ENCODE peak calls at places on chromosomes 16 and 17, in eight cellular contexts. One of them, this sample, is unnamed.
A peak's percentile ranks its signal among the peaks of the same experiment; 100 is the strongest.

GRCh38 chr16:55077231-55077630 is 146.6 kb downstream of the IRX5 start:
- DNase-seq in fibroblast of mammary gland: no peak
- DNase-seq in GM13977: no peak
- DNase-seq in breast epithelium: no peak
- DNase-seq in cardiac muscle cell: no peak
- DNase-seq in activated CD4-positive, alpha-beta T cell treated with anti-CD3 and anti-CD28 coated beads, Interleukin-2, amount 50 U/mL, for 48 hours: no peak
- DNase-seq in posterior vena cava: no peak
- DNase-seq in HS-5: no peak
- DNase-seq in this sample: no peak

GRCh38 chr17:7383742-7384488 is 3.0 kb downstream of the TNK1 start:
- DNase-seq in posterior vena cava: no peak
- DNase-seq in breast epithelium: no peak
- DNase-seq in activated CD4-positive, alpha-beta T cell treated with anti-CD3 and anti-CD28 coated beads, Interleukin-2, amount 50 U/mL, for 48 hours: peak; percentile 78
- DNase-seq in fibroblast of mammary gland: no peak
- DNase-seq in cardiac muscle cell: peak; percentile 38
- DNase-seq in HS-5: no peak
- DNase-seq in GM13977: peak; percentile 94
- DNase-seq in this sample: peak; percentile 93

GRCh38 chr16:1979271-1980025 is 1.8 kb downstream of the NOXO1 start:
- DNase-seq in posterior vena cava: no peak
- DNase-seq in breast epithelium: no peak
- DNase-seq in GM13977: no peak
- DNase-seq in HS-5: no peak
- DNase-seq in activated CD4-positive, alpha-beta T cell treated with anti-CD3 and anti-CD28 coated beads, Interleukin-2, amount 50 U/mL, for 48 hours: peak; percentile 43
- DNase-seq in fibroblast of mammary gland: peak; percentile 15
- DNase-seq in cardiac muscle cell: peak; percentile 37
- DNase-seq in this sample: no peak

GRCh38 chr17:78256705-78257559 is 25.5 kb downstream of the TMEM235 start:
- DNase-seq in posterior vena cava: no peak
- DNase-seq in fibroblast of mammary gland: no peak
- DNase-seq in cardiac muscle cell: peak; percentile 71
- DNase-seq in GM13977: no peak
- DNase-seq in breast epithelium: no peak
- DNase-seq in HS-5: no peak
- DNase-seq in activated CD4-positive, alpha-beta T cell treated with anti-CD3 and anti-CD28 coated beads, Interleukin-2, amount 50 U/mL, for 48 hours: no peak
- DNase-seq in this sample: no peak

GRCh38 chr17:31320791-31321190 is 631 bp downstream of the EVI2A start:
- DNase-seq in breast epithelium: no peak
- DNase-seq in posterior vena cava: no peak
- DNase-seq in HS-5: no peak
- DNase-seq in GM13977: no peak
- DNase-seq in cardiac muscle cell: peak; percentile 57
- DNase-seq in fibroblast of mammary gland: peak; percentile 58
- DNase-seq in activated CD4-positive, alpha-beta T cell treated with anti-CD3 and anti-CD28 coated beads, Interleukin-2, amount 50 U/mL, for 48 hours: no peak
- DNase-seq in this sample: no peak

GRCh38 chr17:17506893-17507464 is 10.8 kb upstream of the RASD1 start:
- DNase-seq in posterior vena cava: peak; percentile 85
- DNase-seq in activated CD4-positive, alpha-beta T cell treated with anti-CD3 and anti-CD28 coated beads, Interleukin-2, amount 50 U/mL, for 48 hours: no peak
- DNase-seq in fibroblast of mammary gland: no peak
- DNase-seq in HS-5: no peak
- DNase-seq in GM13977: no peak
- DNase-seq in cardiac muscle cell: no peak
- DNase-seq in breast epithelium: no peak
- DNase-seq in this sample: no peak

GRCh38 chr17:1000597-1001490 is 3.9 kb downstream of the TIMM22 start:
- DNase-seq in fibroblast of mammary gland: peak; percentile 61
- DNase-seq in posterior vena cava: no peak
- DNase-seq in GM13977: no peak
- DNase-seq in activated CD4-positive, alpha-beta T cell treated with anti-CD3 and anti-CD28 coated beads, Interleukin-2, amount 50 U/mL, for 48 hours: no peak
- DNase-seq in HS-5: no peak
- DNase-seq in cardiac muscle cell: peak; percentile 82
- DNase-seq in breast epithelium: peak; percentile 47
- DNase-seq in this sample: no peak

GRCh38 chr17:20989991-20990855 is 52.6 kb downstream of the USP22 start:
- DNase-seq in cardiac muscle cell: no peak
- DNase-seq in HS-5: no peak
- DNase-seq in fibroblast of mammary gland: no peak
- DNase-seq in posterior vena cava: no peak
- DNase-seq in breast epithelium: peak; percentile 17
- DNase-seq in activated CD4-positive, alpha-beta T cell treated with anti-CD3 and anti-CD28 coated beads, Interleukin-2, amount 50 U/mL, for 48 hours: no peak
- DNase-seq in GM13977: no peak
- DNase-seq in this sample: no peak

GRCh38 chr17:2745317-2746037 is 4.0 kb downstream of the CCDC92B start:
- DNase-seq in breast epithelium: no peak
- DNase-seq in HS-5: no peak
- DNase-seq in GM13977: no peak
- DNase-seq in activated CD4-positive, alpha-beta T cell treated with anti-CD3 and anti-CD28 coated beads, Interleukin-2, amount 50 U/mL, for 48 hours: no peak
- DNase-seq in posterior vena cava: no peak
- DNase-seq in cardiac muscle cell: no peak
- DNase-seq in fibroblast of mammary gland: no peak
- DNase-seq in this sample: no peak

GRCh38 chr17:3583456-3583855 is 25.8 kb downstream of the TRPV1 start:
- DNase-seq in fibroblast of mammary gland: no peak
- DNase-seq in activated CD4-positive, alpha-beta T cell treated with anti-CD3 and anti-CD28 coated beads, Interleukin-2, amount 50 U/mL, for 48 hours: no peak
- DNase-seq in GM13977: no peak
- DNase-seq in posterior vena cava: no peak
- DNase-seq in HS-5: no peak
- DNase-seq in breast epithelium: no peak
- DNase-seq in cardiac muscle cell: no peak
- DNase-seq in this sample: no peak

GRCh38 chr16:84190731-84191388 is at the start of gene ADAD2:
- DNase-seq in fibroblast of mammary gland: no peak
- DNase-seq in posterior vena cava: no peak
- DNase-seq in cardiac muscle cell: no peak
- DNase-seq in breast epithelium: no peak
- DNase-seq in GM13977: no peak
- DNase-seq in activated CD4-positive, alpha-beta T cell treated with anti-CD3 and anti-CD28 coated beads, Interleukin-2, amount 50 U/mL, for 48 hours: no peak
- DNase-seq in HS-5: no peak
- DNase-seq in this sample: no peak

GRCh38 chr17:64130559-64131001 is 636 bp upstream of the ERN1 start:
- DNase-seq in HS-5: peak; percentile 80
- DNase-seq in breast epithelium: no peak
- DNase-seq in cardiac muscle cell: peak; percentile 81
- DNase-seq in activated CD4-positive, alpha-beta T cell treated with anti-CD3 and anti-CD28 coated beads, Interleukin-2, amount 50 U/mL, for 48 hours: peak; percentile 68
- DNase-seq in fibroblast of mammary gland: peak; percentile 69
- DNase-seq in GM13977: peak; percentile 53
- DNase-seq in posterior vena cava: peak; percentile 83
- DNase-seq in this sample: peak; percentile 49

GRCh38 chr17:41959336-41960095 is 7.1 kb upstream of the CNP start:
- DNase-seq in fibroblast of mammary gland: peak; percentile 69
- DNase-seq in HS-5: no peak
- DNase-seq in breast epithelium: no peak
- DNase-seq in activated CD4-positive, alpha-beta T cell treated with anti-CD3 and anti-CD28 coated beads, Interleukin-2, amount 50 U/mL, for 48 hours: no peak
- DNase-seq in posterior vena cava: no peak
- DNase-seq in GM13977: no peak
- DNase-seq in cardiac muscle cell: peak; percentile 73
- DNase-seq in this sample: no peak

GRCh38 chr16:83799336-83799735 is 8.4 kb upstream of the HSBP1 start:
- DNase-seq in breast epithelium: no peak
- DNase-seq in fibroblast of mammary gland: no peak
- DNase-seq in activated CD4-positive, alpha-beta T cell treated with anti-CD3 and anti-CD28 coated beads, Interleukin-2, amount 50 U/mL, for 48 hours: no peak
- DNase-seq in GM13977: no peak
- DNase-seq in posterior vena cava: no peak
- DNase-seq in cardiac muscle cell: no peak
- DNase-seq in HS-5: no peak
- DNase-seq in this sample: no peak

GRCh38 chr17:72710185-72710584 is 382.3 kb downstream of the SLC39A11 start:
- DNase-seq in HS-5: no peak
- DNase-seq in fibroblast of mammary gland: no peak
- DNase-seq in posterior vena cava: no peak
- DNase-seq in breast epithelium: no peak
- DNase-seq in activated CD4-positive, alpha-beta T cell treated with anti-CD3 and anti-CD28 coated beads, Interleukin-2, amount 50 U/mL, for 48 hours: no peak
- DNase-seq in GM13977: no peak
- DNase-seq in cardiac muscle cell: no peak
- DNase-seq in this sample: no peak

GRCh38 chr17:6423931-6424330 is 11.0 kb downstream of the AIPL1 start:
- DNase-seq in fibroblast of mammary gland: no peak
- DNase-seq in GM13977: no peak
- DNase-seq in posterior vena cava: no peak
- DNase-seq in HS-5: no peak
- DNase-seq in activated CD4-positive, alpha-beta T cell treated with anti-CD3 and anti-CD28 coated beads, Interleukin-2, amount 50 U/mL, for 48 hours: no peak
- DNase-seq in cardiac muscle cell: no peak
- DNase-seq in breast epithelium: no peak
- DNase-seq in this sample: no peak

GRCh38 chr17:74190154-74190553 is 13.3 kb upstream of the RPL38 start:
- DNase-seq in posterior vena cava: no peak
- DNase-seq in GM13977: peak; percentile 62
- DNase-seq in breast epithelium: no peak
- DNase-seq in activated CD4-positive, alpha-beta T cell treated with anti-CD3 and anti-CD28 coated beads, Interleukin-2, amount 50 U/mL, for 48 hours: no peak
- DNase-seq in fibroblast of mammary gland: peak; percentile 71
- DNase-seq in HS-5: no peak
- DNase-seq in cardiac muscle cell: peak; percentile 72
- DNase-seq in this sample: no peak

GRCh38 chr17:45705123-45706009 is 78.8 kb upstream of the CRHR1 start:
- DNase-seq in posterior vena cava: peak; percentile 36
- DNase-seq in breast epithelium: no peak
- DNase-seq in fibroblast of mammary gland: peak; percentile 57
- DNase-seq in HS-5: peak; percentile 32
- DNase-seq in cardiac muscle cell: no peak
- DNase-seq in GM13977: no peak
- DNase-seq in activated CD4-positive, alpha-beta T cell treated with anti-CD3 and anti-CD28 coated beads, Interleukin-2, amount 50 U/mL, for 48 hours: no peak
- DNase-seq in this sample: no peak

GRCh38 chr16:75011634-75012307 is 12.9 kb downstream of the ZNRF1 start:
- DNase-seq in posterior vena cava: no peak
- DNase-seq in fibroblast of mammary gland: peak; percentile 93
- DNase-seq in breast epithelium: no peak
- DNase-seq in activated CD4-positive, alpha-beta T cell treated with anti-CD3 and anti-CD28 coated beads, Interleukin-2, amount 50 U/mL, for 48 hours: peak; percentile 50
- DNase-seq in GM13977: peak; percentile 60
- DNase-seq in HS-5: peak; percentile 95
- DNase-seq in cardiac muscle cell: peak; percentile 86
- DNase-seq in this sample: peak; percentile 58

GRCh38 chr16:15523092-15523541 is 88.7 kb downstream of the BMERB1 start:
- DNase-seq in activated CD4-positive, alpha-beta T cell treated with anti-CD3 and anti-CD28 coated beads, Interleukin-2, amount 50 U/mL, for 48 hours: no peak
- DNase-seq in breast epithelium: no peak
- DNase-seq in GM13977: no peak
- DNase-seq in fibroblast of mammary gland: no peak
- DNase-seq in posterior vena cava: no peak
- DNase-seq in cardiac muscle cell: no peak
- DNase-seq in HS-5: no peak
- DNase-seq in this sample: no peak

GRCh38 chr17:72764632-72765041 is 327.9 kb downstream of the SLC39A11 start:
- DNase-seq in HS-5: peak; percentile 28
- DNase-seq in GM13977: no peak
- DNase-seq in activated CD4-positive, alpha-beta T cell treated with anti-CD3 and anti-CD28 coated beads, Interleukin-2, amount 50 U/mL, for 48 hours: no peak
- DNase-seq in cardiac muscle cell: no peak
- DNase-seq in fibroblast of mammary gland: peak; percentile 61
- DNase-seq in breast epithelium: no peak
- DNase-seq in posterior vena cava: no peak
- DNase-seq in this sample: no peak

GRCh38 chr16:57276596-57276995 is 7.9 kb downstream of the PLLP start:
- DNase-seq in cardiac muscle cell: peak; percentile 32
- DNase-seq in posterior vena cava: no peak
- DNase-seq in fibroblast of mammary gland: no peak
- DNase-seq in breast epithelium: no peak
- DNase-seq in GM13977: no peak
- DNase-seq in HS-5: no peak
- DNase-seq in activated CD4-positive, alpha-beta T cell treated with anti-CD3 and anti-CD28 coated beads, Interleukin-2, amount 50 U/mL, for 48 hours: no peak
- DNase-seq in this sample: no peak

GRCh38 chr17:69592692-69593350 is 178.3 kb downstream of the MAP2K6 start:
- DNase-seq in fibroblast of mammary gland: peak; percentile 22
- DNase-seq in breast epithelium: no peak
- DNase-seq in HS-5: peak; percentile 41
- DNase-seq in GM13977: no peak
- DNase-seq in posterior vena cava: no peak
- DNase-seq in activated CD4-positive, alpha-beta T cell treated with anti-CD3 and anti-CD28 coated beads, Interleukin-2, amount 50 U/mL, for 48 hours: no peak
- DNase-seq in cardiac muscle cell: no peak
- DNase-seq in this sample: no peak

GRCh38 chr17:82444284-82444893 is 6.2 kb downstream of the CYBC1 start:
- DNase-seq in breast epithelium: no peak
- DNase-seq in cardiac muscle cell: no peak
- DNase-seq in GM13977: no peak
- DNase-seq in posterior vena cava: no peak
- DNase-seq in HS-5: no peak
- DNase-seq in activated CD4-positive, alpha-beta T cell treated with anti-CD3 and anti-CD28 coated beads, Interleukin-2, amount 50 U/mL, for 48 hours: no peak
- DNase-seq in fibroblast of mammary gland: no peak
- DNase-seq in this sample: no peak

GRCh38 chr17:5555254-5555653 is 29.1 kb downstream of the NLRP1 start:
- DNase-seq in fibroblast of mammary gland: peak; percentile 72
- DNase-seq in posterior vena cava: no peak
- DNase-seq in GM13977: no peak
- DNase-seq in breast epithelium: no peak
- DNase-seq in cardiac muscle cell: peak; percentile 51
- DNase-seq in HS-5: peak; percentile 32
- DNase-seq in activated CD4-positive, alpha-beta T cell treated with anti-CD3 and anti-CD28 coated beads, Interleukin-2, amount 50 U/mL, for 48 hours: no peak
- DNase-seq in this sample: no peak

GRCh38 chr17:31499771-31500554 is 108.5 kb downstream of the RAB11FIP4 start:
- DNase-seq in activated CD4-positive, alpha-beta T cell treated with anti-CD3 and anti-CD28 coated beads, Interleukin-2, amount 50 U/mL, for 48 hours: peak; percentile 57
- DNase-seq in GM13977: no peak
- DNase-seq in HS-5: no peak
- DNase-seq in posterior vena cava: no peak
- DNase-seq in cardiac muscle cell: peak; percentile 62
- DNase-seq in fibroblast of mammary gland: peak; percentile 18
- DNase-seq in breast epithelium: peak; percentile 85
- DNase-seq in this sample: no peak

GRCh38 chr16:19245326-19245925 is 40.1 kb upstream of the CLEC19A start:
- DNase-seq in breast epithelium: no peak
- DNase-seq in posterior vena cava: no peak
- DNase-seq in cardiac muscle cell: no peak
- DNase-seq in GM13977: no peak
- DNase-seq in activated CD4-positive, alpha-beta T cell treated with anti-CD3 and anti-CD28 coated beads, Interleukin-2, amount 50 U/mL, for 48 hours: no peak
- DNase-seq in HS-5: no peak
- DNase-seq in fibroblast of mammary gland: no peak
- DNase-seq in this sample: no peak

GRCh38 chr16:87350681-87351319 is 32.8 kb downstream of the FBXO31 start:
- DNase-seq in fibroblast of mammary gland: peak; percentile 62
- DNase-seq in activated CD4-positive, alpha-beta T cell treated with anti-CD3 and anti-CD28 coated beads, Interleukin-2, amount 50 U/mL, for 48 hours: no peak
- DNase-seq in posterior vena cava: no peak
- DNase-seq in breast epithelium: no peak
- DNase-seq in cardiac muscle cell: peak; percentile 19
- DNase-seq in GM13977: no peak
- DNase-seq in HS-5: no peak
- DNase-seq in this sample: no peak

GRCh38 chr16:86878290-86879160 is 300.2 kb downstream of the FOXL1 start:
- DNase-seq in posterior vena cava: no peak
- DNase-seq in fibroblast of mammary gland: no peak
- DNase-seq in breast epithelium: no peak
- DNase-seq in cardiac muscle cell: no peak
- DNase-seq in HS-5: no peak
- DNase-seq in GM13977: no peak
- DNase-seq in activated CD4-positive, alpha-beta T cell treated with anti-CD3 and anti-CD28 coated beads, Interleukin-2, amount 50 U/mL, for 48 hours: no peak
- DNase-seq in this sample: no peak

GRCh38 chr17:4576729-4577322 is 7.5 kb upstream of the SMTNL2 start:
- DNase-seq in HS-5: no peak
- DNase-seq in activated CD4-positive, alpha-beta T cell treated with anti-CD3 and anti-CD28 coated beads, Interleukin-2, amount 50 U/mL, for 48 hours: no peak
- DNase-seq in GM13977: no peak
- DNase-seq in fibroblast of mammary gland: no peak
- DNase-seq in cardiac muscle cell: peak; percentile 31
- DNase-seq in posterior vena cava: peak; percentile 66
- DNase-seq in breast epithelium: no peak
- DNase-seq in this sample: no peak

GRCh38 chr17:4177732-4178131 is 34.7 kb downstream of the CYB5D2 start:
- DNase-seq in HS-5: no peak
- DNase-seq in breast epithelium: no peak
- DNase-seq in GM13977: no peak
- DNase-seq in cardiac muscle cell: no peak
- DNase-seq in posterior vena cava: peak; percentile 52
- DNase-seq in activated CD4-positive, alpha-beta T cell treated with anti-CD3 and anti-CD28 coated beads, Interleukin-2, amount 50 U/mL, for 48 hours: peak; percentile 11
- DNase-seq in fibroblast of mammary gland: no peak
- DNase-seq in this sample: no peak